ENCODE peak calls at places on chromosomes 7 and 10, in nine cellular contexts. F is transverse colon, B is testis, M is esophagus muscularis mucosa, C is lower leg skin, I is body of pancreas, E is esophagus squamous epithelium, S is suprapubic skin, W is H54. O is an unnamed sample.

GRCh38 chr10:104417629-104418292 is 64.1 kb downstream of the CFAP58 start:
- DNase-seq in W (no peak), I (no peak), B (no peak), C (no peak), M (no peak), F (no peak), S (no peak), E (no peak), O (no peak)

GRCh38 chr7:46123-46829 is 146.1 kb upstream of the FAM20C start:
- DNase-seq in S (peak), W (no peak), F (peak), M (no peak), B (peak), I (no peak), E (no peak), C (peak), O (no peak)

GRCh38 chr7:157139142-157140117 is 704 bp downstream of the UBE3C start:
- DNase-seq in C (peak), B (peak), M (no peak), F (peak), E (no peak), I (peak), S (peak), W (no peak), O (peak)

GRCh38 chr7:84704380-84704779 is 482.5 kb downstream of the SEMA3D start:
- DNase-seq in C (no peak), S (no peak), F (no peak), I (no peak), E (no peak), W (no peak), M (no peak), B (no peak), O (no peak)

GRCh38 chr7:82745117-82745516 is 301.5 kb upstream of the CACNA2D1 start:
- DNase-seq in E (no peak), S (no peak), C (no peak), F (no peak), M (no peak), W (no peak), I (no peak), B (no peak), O (no peak)

GRCh38 chr10:116752969-116753665 is 10.8 kb upstream of the HSPA12A start:
- DNase-seq in F (no peak), S (peak), I (no peak), C (no peak), M (no peak), W (no peak), E (no peak), B (no peak), O (no peak)

GRCh38 chr10:66925896-66926719 is at the start of gene LRRTM3:
- DNase-seq in E (no peak), M (no peak), W (peak), I (peak), S (no peak), F (peak), C (no peak), B (peak), O (peak)

GRCh38 chr7:135853499-135853898 is 104.9 kb upstream of the FAM180A start:
- DNase-seq in M (no peak), I (no peak), F (no peak), S (no peak), B (no peak), E (no peak), C (no peak), W (no peak), O (no peak)

GRCh38 chr10:12430406-12430982 is 81.1 kb downstream of the CAMK1D start:
- DNase-seq in C (no peak), E (no peak), M (no peak), F (no peak), W (no peak), S (no peak), I (no peak), B (no peak), O (no peak)

GRCh38 chr10:132859084-132859855 is 73.3 kb upstream of the NKX6-2 start:
- DNase-seq in B (no peak), W (no peak), C (peak), M (no peak), S (peak), I (peak), F (no peak), E (no peak), O (no peak)

GRCh38 chr10:110326351-110327032 is 21.8 kb upstream of the SMNDC1 start:
- DNase-seq in B (no peak), C (no peak), S (no peak), F (no peak), I (no peak), W (peak), M (no peak), E (no peak), O (no peak)

GRCh38 chr7:102874166-102874829 is 38.5 kb upstream of the LRRC17 start:
- DNase-seq in W (peak), M (peak), C (no peak), B (no peak), F (no peak), I (no peak), E (no peak), S (no peak), O (no peak)

GRCh38 chr10:71268247-71268691 is 50.8 kb upstream of the SLC29A3 start:
- DNase-seq in F (no peak), S (no peak), E (no peak), M (no peak), W (no peak), B (peak), C (no peak), I (no peak), O (peak)

GRCh38 chr7:107946881-107947280 is 55.9 kb downstream of the DLD start:
- DNase-seq in S (no peak), M (no peak), C (no peak), W (no peak), F (no peak), B (no peak), E (no peak), I (no peak), O (no peak)

GRCh38 chr7:96408881-96409280 is 87.0 kb upstream of the SLC25A13 start:
- DNase-seq in F (no peak), S (no peak), B (no peak), E (no peak), M (no peak), W (no peak), I (no peak), C (no peak), O (no peak)

GRCh38 chr7:144818516-144818915 is 17.3 kb downstream of the TPK1 start:
- DNase-seq in B (no peak), F (no peak), M (no peak), S (no peak), I (no peak), W (no peak), E (no peak), C (no peak), O (no peak)

GRCh38 chr7:133109816-133110215 is 27.9 kb upstream of the CHCHD3 start:
- DNase-seq in C (no peak), I (no peak), E (no peak), F (no peak), S (no peak), W (no peak), M (no peak), B (no peak), O (no peak)

GRCh38 chr7:97555845-97556431 is 175.9 kb upstream of the TAC1 start:
- DNase-seq in I (no peak), F (no peak), E (no peak), C (no peak), M (no peak), B (no peak), S (no peak), W (no peak), O (no peak)

GRCh38 chr7:20385121-20385520 is 54.4 kb downstream of the ITGB8 start:
- DNase-seq in I (no peak), M (no peak), B (no peak), E (no peak), W (peak), S (no peak), C (no peak), F (no peak), O (no peak)

GRCh38 chr10:86603256-86603655 is 51.1 kb upstream of the OPN4 start:
- DNase-seq in I (no peak), F (no peak), E (no peak), S (no peak), M (peak), B (no peak), C (no peak), W (no peak), O (no peak)

GRCh38 chr10:27741173-27742091 is 4.2 kb downstream of the MKX start:
- DNase-seq in C (no peak), M (no peak), F (peak), B (no peak), W (no peak), E (no peak), S (no peak), I (peak), O (peak)

GRCh38 chr7:22698762-22699161 is 28.2 kb upstream of the IL6 start:
- DNase-seq in F (no peak), W (no peak), B (no peak), M (no peak), I (no peak), E (no peak), C (no peak), S (no peak), O (no peak)

GRCh38 chr7:1883031-1883761 is 213.1 kb downstream of the ELFN1 start:
- DNase-seq in C (no peak), F (no peak), B (no peak), M (no peak), S (no peak), E (no peak), W (peak), I (no peak), O (no peak)

GRCh38 chr10:46551701-46552525 is 4.5 kb downstream of the GPRIN2 start:
- DNase-seq in E (no peak), F (peak), B (peak), S (peak), M (no peak), W (no peak), I (peak), C (peak), O (peak)

GRCh38 chr7:74709880-74710671 is 52.6 kb downstream of the GTF2I start:
- DNase-seq in M (no peak), E (no peak), B (no peak), F (no peak), W (no peak), S (no peak), C (no peak), I (no peak), O (no peak)

GRCh38 chr10:101011517-101012423 is 12.2 kb downstream of the LZTS2 start:
- DNase-seq in W (no peak), B (no peak), M (no peak), C (no peak), S (no peak), F (no peak), E (no peak), I (no peak), O (no peak)

GRCh38 chr7:32070406-32071360 is at the start of gene PDE1C:
- DNase-seq in C (no peak), E (no peak), B (no peak), F (no peak), I (peak), W (peak), M (no peak), S (no peak), O (no peak)

GRCh38 chr10:75972494-75973276 is 541.3 kb downstream of the LRMDA start:
- DNase-seq in F (no peak), I (peak), M (no peak), S (no peak), B (no peak), W (no peak), E (no peak), C (no peak), O (peak)

GRCh38 chr10:73359492-73359891 is 828 bp upstream of the CFAP70 start:
- DNase-seq in F (no peak), E (no peak), S (no peak), B (no peak), W (no peak), C (no peak), M (no peak), I (no peak), O (no peak)

GRCh38 chr7:79298145-79298760 is 155.2 kb downstream of the MAGI2 start:
- DNase-seq in M (no peak), B (peak), I (peak), E (no peak), W (no peak), F (no peak), C (no peak), S (no peak), O (no peak)

GRCh38 chr7:103937680-103938079 is 51.8 kb downstream of the RELN start:
- DNase-seq in S (no peak), M (no peak), I (no peak), C (no peak), B (no peak), W (no peak), F (no peak), E (no peak), O (no peak)

GRCh38 chr10:94328613-94329012 is 34.1 kb downstream of the NOC3L start:
- DNase-seq in B (no peak), W (no peak), M (no peak), I (no peak), C (no peak), F (no peak), S (no peak), E (no peak), O (no peak)

GRCh38 chr7:92641921-92642511 is 51.8 kb upstream of the FAM133B start:
- DNase-seq in B (no peak), S (no peak), F (no peak), W (no peak), C (no peak), M (no peak), E (no peak), I (no peak), O (no peak)

GRCh38 chr7:150781961-150782360 is 18.2 kb downstream of the TMEM176B start:
- DNase-seq in I (no peak), E (no peak), W (no peak), F (no peak), M (no peak), S (no peak), B (no peak), C (peak), O (no peak)

GRCh38 chr7:150781016-150781415 is 19.1 kb downstream of the TMEM176B start:
- DNase-seq in M (no peak), S (no peak), F (no peak), W (no peak), E (no peak), C (no peak), B (no peak), I (no peak), O (no peak)

GRCh38 chr7:150784954-150785353 is 15.2 kb downstream of the TMEM176B start:
- DNase-seq in E (no peak), W (no peak), M (no peak), B (peak), C (peak), F (peak), S (no peak), I (no peak), O (no peak)

GRCh38 chr7:150787321-150788281 is 12.6 kb downstream of the TMEM176B start:
- DNase-seq in F (no peak), I (no peak), S (no peak), B (peak), C (peak), W (no peak), E (no peak), M (no peak), O (no peak)

DNA sequence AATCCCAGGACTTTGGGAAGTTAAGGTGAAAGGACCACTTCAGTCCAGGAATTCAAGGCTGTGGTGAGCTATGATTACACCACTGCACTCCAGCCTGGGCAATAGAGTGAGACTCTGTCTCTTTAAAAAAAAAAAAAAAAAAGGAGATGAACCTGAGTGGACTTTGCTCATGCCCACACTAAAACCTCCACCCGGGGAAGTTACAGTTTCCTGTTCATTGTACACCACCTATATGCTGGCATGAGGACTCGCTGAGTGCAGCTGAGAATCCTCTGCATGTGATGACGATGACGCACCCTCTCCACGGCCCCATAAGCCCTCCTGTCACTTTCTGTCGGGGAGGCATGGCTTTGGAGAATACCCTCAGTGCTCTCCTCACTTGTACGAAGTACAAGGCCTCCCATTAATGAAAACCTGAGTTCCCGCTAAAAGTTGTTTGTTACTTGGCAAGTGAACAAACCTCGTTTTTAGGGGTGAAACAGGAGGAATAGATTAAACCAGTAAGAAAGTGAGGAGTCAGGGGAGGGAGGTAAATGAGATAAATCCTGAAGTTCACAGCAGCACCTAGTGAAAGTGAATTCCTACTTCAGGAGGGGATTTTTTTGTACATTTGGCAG is 15.9 kb downstream of the TMEM176B start:
- DNase-seq in B (peak), C (peak), I (peak), W (no peak), M (no peak), F (peak), E (no peak), S (no peak), O (no peak)
- TF ChIP-seq POLR2A in B (no peak), C (no peak), I (no peak), W (no peak), M (no peak), F (peak), E (no peak), S (no peak), O (no peak)

GRCh38 chr7:65269150-65269856 is 104.4 kb upstream of the ZNF92 start:
- DNase-seq in S (no peak), I (peak), F (no peak), C (no peak), B (peak), W (peak), E (no peak), M (no peak), O (peak)
- TF ChIP-seq POLR2A in S (no peak), I (no peak), F (no peak), C (no peak), B (no peak), W (peak), E (no peak), M (no peak), O (no peak)

GRCh38 chr10:69086131-69086530 is 1.8 kb upstream of the SRGN start:
- DNase-seq in C (no peak), M (no peak), W (no peak), I (no peak), B (no peak), E (no peak), S (no peak), F (no peak), O (no peak)

GRCh38 chr10:69088801-69089501 is 1.0 kb downstream of the SRGN start:
- DNase-seq in W (peak), I (no peak), S (no peak), M (no peak), F (no peak), C (no peak), B (no peak), E (no peak), O (no peak)

GRCh38 chr10:69089638-69090599 is 2.0 kb downstream of the SRGN start:
- DNase-seq in M (no peak), B (no peak), W (no peak), S (no peak), C (no peak), F (peak), E (no peak), I (peak), O (no peak)

GRCh38 chr10:69088471-69088769 is 517 bp downstream of the SRGN start:
- DNase-seq in W (no peak), B (no peak), S (no peak), E (no peak), F (no peak), I (no peak), C (no peak), M (no peak), O (no peak)

GRCh38 chr10:69087600-69088470 is at the start of gene SRGN:
- DNase-seq in C (peak), B (peak), W (peak), M (peak), S (peak), F (peak), E (peak), I (peak), O (peak)
- TF ChIP-seq POLR2A in C (peak), B (no peak), W (peak), M (peak), S (no peak), F (peak), E (no peak), I (peak), O (peak)

GRCh38 chr10:8054498-8055407 is at the start of gene GATA3:
- DNase-seq in E (no peak), B (peak), M (no peak), S (peak), C (peak), F (peak), W (peak), I (no peak), O (no peak)

GRCh38 chr10:8055420-8056349 is 1.2 kb downstream of the GATA3 start:
- DNase-seq in M (no peak), W (no peak), F (no peak), C (peak), B (no peak), E (no peak), I (no peak), S (peak), O (no peak)

GRCh38 chr10:8052970-8053445 is 1.5 kb upstream of the GATA3 start:
- DNase-seq in S (no peak), B (no peak), W (no peak), F (no peak), E (no peak), M (no peak), C (no peak), I (no peak), O (no peak)

GRCh38 chr10:8053446-8054242 is 844 bp upstream of the GATA3 start:
- DNase-seq in W (peak), I (peak), C (peak), S (peak), B (peak), M (no peak), E (no peak), F (peak), O (peak)

DNA sequence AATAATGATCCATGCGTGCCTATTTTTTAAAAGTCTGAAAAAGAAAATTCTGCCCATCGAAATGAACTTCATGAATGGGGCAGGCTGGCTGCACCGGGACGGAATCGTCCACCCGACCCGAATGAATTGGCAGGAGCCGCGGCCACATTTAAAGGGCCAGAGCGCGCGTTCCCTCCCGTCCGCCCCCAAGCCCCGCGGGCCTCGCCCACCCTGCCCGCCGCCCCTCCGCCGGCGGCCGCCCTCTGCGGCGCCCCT is 318 bp upstream of the GATA3 start:
- DNase-seq in E (no peak), C (peak), S (peak), W (peak), B (no peak), F (no peak), M (no peak), I (no peak), O (no peak)
- TF ChIP-seq POLR2A in E (no peak), C (no peak), S (no peak), W (no peak), B (no peak), F (no peak), M (no peak), I (no peak), O (no peak)

GRCh38 chr7:149624419-149625338 is 127.1 kb upstream of the ZNF746 start:
- DNase-seq in S (peak), C (peak), W (peak), B (peak), M (peak), F (peak), E (peak), I (peak), O (peak)
- TF ChIP-seq POLR2A in S (no peak), C (no peak), W (peak), B (no peak), M (no peak), F (peak), E (no peak), I (peak), O (no peak)

GRCh38 chr7:106425017-106425719 is 140.4 kb upstream of the NAMPT start:
- DNase-seq in B (peak), W (peak), S (peak), I (peak), E (peak), F (peak), C (peak), M (peak), O (peak)
- TF ChIP-seq POLR2A in B (no peak), W (no peak), S (no peak), I (no peak), E (no peak), F (no peak), C (no peak), M (no peak), O (no peak)

DNA sequence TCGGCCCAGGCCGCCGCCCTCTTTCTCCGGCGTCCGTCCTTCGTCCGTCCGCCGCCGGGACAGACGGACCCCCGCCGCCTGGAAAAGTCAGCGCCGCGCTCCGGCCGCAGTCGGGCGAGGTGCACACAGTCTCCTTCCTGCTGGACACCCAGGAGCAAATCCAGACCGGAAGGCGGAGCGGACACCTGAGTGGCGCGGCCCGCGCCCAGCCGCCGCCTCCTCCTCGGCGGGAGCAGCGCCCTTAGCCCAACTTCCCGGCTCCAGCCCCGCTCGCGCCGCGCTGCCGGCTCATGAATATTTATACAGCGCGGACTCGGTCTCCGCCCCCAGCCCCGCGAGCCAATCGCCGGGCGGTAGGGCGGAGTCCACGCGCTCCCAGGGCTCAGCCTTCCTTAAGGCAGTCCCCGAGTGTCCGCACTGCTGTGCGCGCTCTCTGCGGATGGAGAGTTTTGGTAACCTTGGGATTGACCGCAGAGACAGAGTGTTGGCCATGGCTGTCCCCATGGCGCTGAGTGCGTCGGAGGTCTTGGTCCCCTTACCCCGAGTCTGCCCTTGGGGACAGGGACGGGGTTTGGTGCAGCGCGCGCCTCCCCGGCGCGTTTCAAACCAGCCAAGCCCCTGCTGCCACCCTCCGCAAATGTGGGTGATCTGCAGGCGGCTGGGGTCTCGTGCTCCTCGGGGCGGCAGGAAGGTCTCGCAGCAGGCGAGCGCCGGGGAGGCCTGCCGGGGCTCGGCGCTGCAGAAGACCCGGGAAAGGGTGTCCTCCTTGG is at the start of gene FZD8:
- DNase-seq in I (peak), W (peak), B (peak), C (peak), S (peak), M (peak), F (peak), E (peak), O (peak)
- TF ChIP-seq POLR2A in I (peak), W (peak), B (peak), C (no peak), S (no peak), M (peak), F (peak), E (no peak), O (peak)